ENCODE peak calls at places on chromosomes 16 and 17, in four cellular contexts. S, J, Q and M are unnamed samples.

GRCh38 chr16:11547517-11547916 is 39.2 kb downstream of the LITAF start:
- DNase-seq in Q (no peak), S (no peak), J (no peak), M (no peak)

GRCh38 chr16:50697881-50698767 is 4.7 kb downstream of the NOD2 start:
- DNase-seq in Q (peak; percentile 51), J (no peak), S (no peak), M (peak; percentile 44)

GRCh38 chr16:35690413-35690812 is 2231.0 kb downstream of the TP53TG3F start:
- DNase-seq in S (no peak), J (no peak), Q (no peak), M (no peak)

GRCh38 chr17:12388206-12388605 is 277.5 kb upstream of the MYOCD start:
- DNase-seq in J (no peak), S (no peak), Q (no peak), M (peak; percentile 36)

GRCh38 chr17:57707892-57708291 is 37.2 kb downstream of the CCDC182 start:
- DNase-seq in Q (no peak), J (no peak), S (peak; percentile 71), M (peak; percentile 15)

GRCh38 chr16:54493594-54493993 is 207.0 kb upstream of the IRX3 start:
- DNase-seq in S (no peak), J (no peak), Q (no peak), M (peak; percentile 33)

GRCh38 chr17:56244268-56244890 is 91.1 kb downstream of the ANKFN1 start:
- DNase-seq in S (peak; percentile 3), Q (no peak), J (no peak), M (no peak)

GRCh38 chr16:18948372-18949020 is 22.3 kb upstream of the SMG1 start:
- DNase-seq in S (no peak), J (peak; percentile 54), Q (no peak), M (no peak)

GRCh38 chr16:69559164-69559563 is 6.6 kb upstream of the NFAT5 start:
- DNase-seq in S (no peak), Q (no peak), J (no peak), M (no peak)

GRCh38 chr17:29619251-29619650 is 3.5 kb downstream of the CORO6 start:
- DNase-seq in J (no peak), S (peak; percentile 57), Q (peak; percentile 31), M (peak; percentile 52)

GRCh38 chr17:39607851-39608130 is at the start of gene NEUROD2:
- DNase-seq in Q (no peak), S (no peak), J (no peak), M (no peak)

GRCh38 chr17:39606434-39607056 is 1.2 kb downstream of the NEUROD2 start:
- DNase-seq in J (no peak), Q (no peak), S (peak; percentile 61), M (no peak)

GRCh38 chr17:39607057-39607850 is 466 bp downstream of the NEUROD2 start:
- DNase-seq in J (no peak), S (peak; percentile 72), Q (no peak), M (no peak)

GRCh38 chr17:39604911-39605491 is 2.7 kb downstream of the NEUROD2 start:
- DNase-seq in Q (no peak), S (no peak), J (no peak), M (no peak)

DNA sequence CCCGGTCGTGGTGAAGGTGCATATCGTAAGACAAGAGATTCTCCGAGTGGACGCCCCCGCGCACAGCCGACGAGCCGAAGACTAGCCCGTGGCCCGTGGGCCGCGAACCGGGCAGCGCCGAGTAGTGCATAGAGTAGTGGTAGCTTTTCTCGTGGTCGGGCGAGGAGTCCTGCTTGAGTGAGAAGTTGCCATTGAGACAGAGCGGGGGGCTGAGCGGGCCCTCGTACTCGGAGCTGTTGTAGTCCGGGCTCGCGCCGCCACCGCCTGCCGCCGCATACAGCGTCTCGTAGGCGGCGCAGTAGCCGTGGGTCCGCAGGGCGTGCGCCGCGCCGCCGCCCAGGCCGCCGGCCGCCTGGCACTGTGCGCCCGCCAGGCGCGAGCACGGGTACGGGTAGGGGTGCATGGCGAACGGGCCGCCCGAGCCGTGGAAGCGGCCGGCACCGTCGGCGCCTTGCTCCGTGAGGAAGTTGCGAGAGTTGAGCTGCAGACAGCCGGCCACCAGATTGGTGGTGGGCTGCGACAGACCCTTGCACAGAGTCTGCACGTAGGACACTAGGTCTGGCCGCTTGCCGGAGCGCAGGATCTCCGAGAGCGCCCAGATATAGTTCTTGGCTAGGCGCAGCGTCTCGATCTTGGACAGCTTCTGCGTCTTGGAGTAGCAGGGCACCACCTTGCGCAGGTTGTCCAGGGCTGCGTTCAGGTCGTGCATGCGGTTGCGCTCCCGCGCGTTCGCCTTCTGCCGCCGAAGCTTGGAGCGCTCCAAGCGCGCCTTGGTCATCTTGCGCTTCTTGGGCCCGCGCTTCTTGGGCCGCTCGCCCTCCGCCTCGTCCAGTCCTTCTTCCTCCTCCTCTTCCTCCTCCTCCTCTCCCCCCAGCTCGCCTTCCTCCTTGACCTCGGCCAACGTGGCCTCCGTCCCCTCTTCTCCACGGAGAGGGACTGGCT is 2.0 kb downstream of the NEUROD2 start:
- DNase-seq in S (peak; percentile 79), Q (no peak), J (no peak), M (no peak)
- TF ChIP-seq EZH2 in S (peak; percentile 90), Q (no peak), J (peak; percentile 26), M (peak; percentile 96)

GRCh38 chr16:84116720-84117481 is at the start of gene MBTPS1:
- DNase-seq in J (peak; percentile 94), S (peak; percentile 100), Q (peak; percentile 90), M (peak; percentile 100)
- TF ChIP-seq EZH2phosphoT487 in J (no peak), S (no peak), Q (no peak), M (no peak)

DNA sequence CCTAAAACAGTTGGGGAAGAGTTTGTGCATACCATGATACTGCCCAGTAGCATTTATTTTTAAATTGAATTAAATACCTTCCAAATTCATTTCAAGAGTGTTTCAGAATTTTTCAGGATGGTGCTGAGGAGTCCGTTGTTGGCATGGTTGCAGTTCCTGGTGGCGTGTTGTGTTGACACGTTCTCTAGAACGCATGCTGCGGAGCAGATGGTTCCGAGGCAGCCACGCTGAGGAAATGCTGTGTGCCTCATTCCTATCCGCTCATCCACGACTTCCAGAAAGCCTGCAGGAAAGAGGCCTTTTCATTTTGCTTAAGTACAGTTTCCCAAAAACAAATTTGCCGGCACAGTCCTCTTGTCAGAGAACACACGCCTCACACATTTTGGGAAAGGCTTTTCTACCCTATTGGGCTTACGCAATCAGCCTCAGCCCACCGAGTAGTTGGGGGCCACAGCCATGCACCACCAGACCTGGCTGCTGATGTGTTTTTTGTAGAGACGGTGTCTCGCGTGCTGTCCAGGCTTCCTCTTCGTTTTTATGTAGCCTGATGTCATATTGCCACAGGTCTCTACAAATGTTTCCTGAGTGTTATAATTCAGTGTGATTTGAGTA is 32.1 kb upstream of the IL17C start:
- DNase-seq in S (no peak), Q (no peak), J (no peak), M (no peak)
- H3K9me3 ChIP-seq in S (no peaks in the 10 kb centered on the region), Q (no peaks in the 10 kb centered on the region), J (no peaks in the 10 kb centered on the region), M (no peaks in the 10 kb centered on the region)

GRCh38 chr16:86602521-86602920 is 24.2 kb downstream of the FOXL1 start:
- DNase-seq in J (no peak), Q (no peak), S (no peak), M (no peak)
- TF ChIP-seq EZH2 in J (no peak), Q (no peak), S (no peak), M (no peak)

GRCh38 chr17:79547586-79547985 is 63.3 kb downstream of the RBFOX3 start:
- DNase-seq in Q (no peak), S (no peak), J (no peak), M (no peak)
- TF ChIP-seq EZH2phosphoT487 in Q (no peak), S (no peak), J (no peak), M (no peak)

GRCh38 chr17:22142091-22142490 is 449.8 kb downstream of the KCNJ18 start:
- DNase-seq in J (no peak), Q (no peak), S (no peak), M (no peak)
- H3K9me3 ChIP-seq in J (peaks cover 38% of the 10 kb centered on the region), Q (no peaks in the 10 kb centered on the region), S (peaks cover 36% of the 10 kb centered on the region), M (no peaks in the 10 kb centered on the region)

GRCh38 chr17:17696075-17696474 is 14.8 kb downstream of the RAI1 start:
- DNase-seq in Q (no peak), S (no peak), J (no peak), M (no peak)

GRCh38 chr17:17692353-17693252 is 11.3 kb downstream of the RAI1 start:
- DNase-seq in S (no peak), J (peak; percentile 31), Q (no peak), M (no peak)

GRCh38 chr17:17693253-17693954 is 12.1 kb downstream of the RAI1 start:
- DNase-seq in Q (no peak), S (peak; percentile 85), J (peak; percentile 74), M (peak; percentile 37)

GRCh38 chr17:17694229-17695081 is 13.2 kb downstream of the RAI1 start:
- DNase-seq in J (peak; percentile 78), S (peak; percentile 90), Q (peak; percentile 63), M (peak; percentile 85)

DNA sequence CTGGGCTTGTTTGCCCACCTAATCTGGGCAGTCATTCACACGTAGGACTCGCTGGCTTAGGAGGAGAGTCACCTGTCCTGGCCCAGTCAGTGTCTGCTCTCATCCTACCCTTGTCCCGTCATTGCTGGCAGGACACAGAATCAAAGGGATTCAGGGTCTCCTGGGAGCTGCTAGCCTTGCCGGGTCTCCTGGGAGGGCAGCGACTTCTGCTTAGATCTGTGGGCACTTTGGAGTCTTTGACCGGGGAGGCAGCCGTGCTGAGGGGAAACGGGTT is 12.6 kb downstream of the RAI1 start:
- DNase-seq in Q (no peak), J (no peak), S (peak; percentile 38), M (no peak)
- TF ChIP-seq EZH2 in Q (no peak), J (no peak), S (no peak), M (no peak)

GRCh38 chr17:1104222-1104621 is 75.6 kb downstream of the ABR start:
- DNase-seq in S (no peak), J (no peak), Q (no peak), M (no peak)
- TF ChIP-seq EZH2phosphoT487 in S (no peak), J (no peak), Q (no peak), M (no peak)

GRCh38 chr17:38907930-38908675 is 17.3 kb upstream of the LASP1NB start:
- DNase-seq in J (no peak), Q (no peak), S (no peak), M (no peak)
- H3K9me3 ChIP-seq in J (no peaks in the 10 kb centered on the region), Q (no peaks in the 10 kb centered on the region), S (no peaks in the 10 kb centered on the region), M (no peaks in the 10 kb centered on the region)

GRCh38 chr16:55656695-55657092 is 906 bp downstream of the SLC6A2 start:
- DNase-seq in S (no peak), J (no peak), Q (no peak), M (no peak)
- TF ChIP-seq EZH2 in S (peak; percentile 77), J (no peak), Q (no peak), M (no peak)